ENCODE peak calls at places on chromosome 20, in six cellular contexts. O is hypothalamus; I is activated CD4-positive, CD25-positive, alpha-beta regulatory T cell; S is A172; R is stimulated activated CD4-positive, alpha-beta T cell treated with anti-CD3 and anti-CD28 coated beads, Interleukin-12 subunit alpha, Interleukin-12 subunit beta, amount 100 ng/mL, for 48 hours; Y is ovary. L is an unnamed sample.
A peak's percentile ranks its signal among the peaks of the same experiment; 100 is the strongest.

GRCh38 chr20:25341716-25342680 is 48.6 kb downstream of the ABHD12 start:
- DNase-seq in O (no peak), I (no peak), S (peak; percentile 59), R (no peak), Y (no peak), L (no peak)

GRCh38 chr20:58571942-58572666 is 56.9 kb upstream of the APCDD1L start:
- DNase-seq in O (no peak), I (no peak), S (peak; percentile 81), R (no peak), Y (no peak), L (no peak)

GRCh38 chr20:42024653-42025052 is 406.5 kb upstream of the CHD6 start:
- DNase-seq in O (no peak), I (no peak), S (no peak), R (no peak), Y (no peak), L (no peak)

GRCh38 chr20:63025534-63026331 is 19.0 kb upstream of the BHLHE23 start:
- DNase-seq in O (no peak), I (no peak), S (no peak), R (no peak), Y (no peak), L (no peak)

GRCh38 chr20:50915424-50915823 is 15.8 kb downstream of the ADNP start:
- DNase-seq in O (no peak), I (no peak), S (no peak), R (no peak), Y (no peak), L (no peak)

GRCh38 chr20:56807118-56807517 is 178.0 kb downstream of the TFAP2C start:
- DNase-seq in O (no peak), I (no peak), S (no peak), R (no peak), Y (no peak), L (no peak)

GRCh38 chr20:47741669-47742345 is 43.5 kb downstream of the SULF2 start:
- DNase-seq in O (no peak), I (no peak), S (no peak), R (no peak), Y (no peak), L (peak; percentile 28)

GRCh38 chr20:35101620-35102019 is 9.0 kb upstream of the TRPC4AP start:
- DNase-seq in O (no peak), I (no peak), S (no peak), R (no peak), Y (no peak), L (no peak)

GRCh38 chr20:35451295-35451694 is 4.1 kb upstream of the CEP250 start:
- DNase-seq in O (no peak), I (no peak), S (no peak), R (no peak), Y (no peak), L (peak; percentile 99)

GRCh38 chr20:10337291-10337690 is 96.7 kb downstream of the MKKS start:
- DNase-seq in O (no peak), I (no peak), S (no peak), R (no peak), Y (no peak), L (peak; percentile 16)

GRCh38 chr20:42483694-42484303 is 705.9 kb downstream of the PTPRT start:
- DNase-seq in O (peak; percentile 1), I (no peak), S (no peak), R (no peak), Y (peak; percentile 36), L (no peak)

GRCh38 chr20:54062812-54063280 is 7.5 kb downstream of the BCAS1 start:
- DNase-seq in O (no peak), I (no peak), S (peak; percentile 57), R (no peak), Y (no peak), L (peak; percentile 66)